ENCODE peak calls at places on chromosomes 12 and 14, in four cellular contexts. M, K, D and O are unnamed samples.

GRCh38 chr14:96747006-96747405 is 50.2 kb upstream of the VRK1 start:
- DNase-seq in M (no peak), K (no peak), D (no peak), O (no peak)

GRCh38 chr14:105537580-105538474 is 11.4 kb downstream of the TMEM121 start:
- DNase-seq in M (peak), K (no peak), D (no peak), O (peak)

GRCh38 chr12:5428332-5429221 is 3.3 kb upstream of the NTF3 start:
- DNase-seq in M (no peak), K (no peak), D (no peak), O (no peak)

GRCh38 chr12:31650927-31651326 is 8.6 kb upstream of the ETFBKMT start:
- DNase-seq in M (peak), K (no peak), D (no peak), O (no peak)

GRCh38 chr14:92527724-92528123 is 14.1 kb downstream of the RIN3 start:
- DNase-seq in M (no peak), K (no peak), D (no peak), O (no peak)

GRCh38 chr14:67311868-67312267 is 47.7 kb downstream of the ATP6V1D start:
- DNase-seq in M (no peak), K (no peak), D (no peak), O (no peak)

GRCh38 chr14:76267322-76268012 is 108.5 kb upstream of the ESRRB start:
- DNase-seq in M (no peak), K (peak), D (peak), O (no peak)

GRCh38 chr12:117192057-117192456 is 1.8 kb upstream of the FBXO21 start:
- DNase-seq in M (no peak), K (no peak), D (no peak), O (no peak)

GRCh38 chr14:81776531-81776930 is 242.9 kb upstream of the SEL1L start:
- DNase-seq in M (no peak), K (no peak), D (no peak), O (no peak)